ENCODE peak calls at places on chromosome 20, in six cellular contexts. U is amniotic stem cell; M is mucosa of gallbladder; G is effector CD4-positive, alpha-beta T cell; V is T-helper 1 cell; O is HAP-1. W is an unnamed sample.

GRCh38 chr20:9573598-9573997 is 59.2 kb downstream of the LAMP5 start:
- DNase-seq in M (no peak), G (no peak), U (no peak), V (no peak), O (no peak), W (no peak)

GRCh38 chr20:6886065-6886729 is 118.7 kb downstream of the BMP2 start:
- DNase-seq in G (no peak), M (no peak), U (no peak), O (no peak), V (no peak), W (no peak)

GRCh38 chr20:58308680-58309527 is 611 bp upstream of the RAB22A start:
- DNase-seq in O (no peak), V (peak; percentile 41), M (peak; percentile 60), U (no peak), G (peak; percentile 59), W (peak; percentile 77)

GRCh38 chr20:54040528-54040927 is 29.9 kb downstream of the BCAS1 start:
- DNase-seq in G (no peak), V (no peak), O (no peak), U (no peak), M (no peak), W (no peak)

GRCh38 chr20:7855545-7855944 is 84.7 kb downstream of the HAO1 start:
- DNase-seq in M (no peak), V (no peak), O (no peak), U (no peak), G (no peak), W (peak; percentile 25)

GRCh38 chr20:47357296-47358051 is 975 bp upstream of the ZMYND8 start:
- DNase-seq in V (peak; percentile 31), M (peak; percentile 83), U (peak; percentile 42), G (peak; percentile 48), O (peak; percentile 88), W (peak; percentile 96)

GRCh38 chr20:32762754-32763201 is 593 bp downstream of the DNMT3B start:
- DNase-seq in G (no peak), M (no peak), O (no peak), V (no peak), U (no peak), W (peak; percentile 23)

GRCh38 chr20:49132995-49133451 is 55.1 kb downstream of the STAU1 start:
- DNase-seq in G (peak; percentile 14), U (peak; percentile 22), V (no peak), O (peak; percentile 71), M (peak; percentile 22), W (peak; percentile 86)